ENCODE peak calls at places on chromosome 12, in five cellular contexts. A is left lung, N is lower lobe of right lung, B is HCT116, O is right atrium auricular region. P is an unnamed sample.

GRCh38 chr12:54341901-54342300 is 17.0 kb downstream of the COPZ1 start:
- DNase-seq in A (no peak), N (no peak), B (no peak), O (no peak), P (no peak)

GRCh38 chr12:94305293-94305957 is 154.2 kb downstream of the CEP83 start:
- DNase-seq in A (no peak), N (no peak), B (no peak), O (no peak), P (no peak)

GRCh38 chr12:114636723-114637480 is 47.1 kb downstream of the TBX3 start:
- DNase-seq in A (no peak), N (no peak), B (no peak), O (no peak), P (no peak)

GRCh38 chr12:83889745-83890144 is 1022.9 kb downstream of the SLC6A15 start:
- DNase-seq in A (no peak), N (no peak), B (no peak), O (no peak), P (no peak)

GRCh38 chr12:47832263-47832933 is 12.7 kb upstream of the HDAC7 start:
- DNase-seq in A (no peak), N (no peak), B (no peak), O (no peak), P (no peak)

GRCh38 chr12:91947459-91947858 is 198.2 kb downstream of the BTG1 start:
- DNase-seq in A (no peak), N (no peak), B (no peak), O (no peak), P (no peak)

GRCh38 chr12:100404769-100405407 is 48.0 kb downstream of the SLC17A8 start:
- DNase-seq in A (peak; percentile 37), N (peak; percentile 53), B (peak; percentile 84), O (no peak), P (no peak)

GRCh38 chr12:57520008-57520726 is at the start of gene DDIT3:
- DNase-seq in A (peak; percentile 100), N (peak; percentile 99), B (peak; percentile 97), O (peak; percentile 100), P (peak; percentile 100)

DNA sequence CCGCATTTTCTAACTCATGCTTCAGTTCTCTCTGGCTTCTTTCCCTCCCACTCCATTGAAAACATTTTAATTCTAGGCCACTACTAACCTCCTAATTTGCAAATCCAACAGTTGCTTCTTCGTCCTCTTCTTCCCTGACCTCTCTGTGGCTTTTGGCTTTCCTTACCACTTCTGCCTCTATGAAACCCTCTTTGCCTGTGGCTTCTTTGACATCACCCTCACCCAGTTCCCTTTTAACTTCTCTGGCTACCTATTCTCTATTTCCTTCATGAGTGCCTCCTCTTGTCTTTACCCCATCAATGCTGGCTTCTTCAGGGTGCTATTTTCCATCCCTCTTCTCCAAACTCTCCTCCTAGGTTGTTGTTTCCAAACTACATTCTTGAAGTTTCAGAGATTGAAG is 4.4 kb upstream of the HCFC2 start:
- DNase-seq in A (no peak), N (no peak), B (no peak), O (no peak), P (no peak)
- H3K27ac ChIP-seq in A (no peak overlapping the region), N (no peak overlapping the region), B (no peak overlapping the region), O (no peak overlapping the region), P (no peak overlapping the region)

GRCh38 chr12:124420041-124420765 is 125.3 kb downstream of the RFLNA start:
- DNase-seq in A (no peak), N (no peak), B (no peak), O (no peak), P (no peak)
- H3K4me1 ChIP-seq in A (peaks cover 19% of the 10 kb centered on the region), N (peaks cover 32% of the 10 kb centered on the region), B (peaks cover 29% of the 10 kb centered on the region), O (peaks cover 58% of the 10 kb centered on the region), P (peaks cover 10% of the 10 kb centered on the region)

DNA sequence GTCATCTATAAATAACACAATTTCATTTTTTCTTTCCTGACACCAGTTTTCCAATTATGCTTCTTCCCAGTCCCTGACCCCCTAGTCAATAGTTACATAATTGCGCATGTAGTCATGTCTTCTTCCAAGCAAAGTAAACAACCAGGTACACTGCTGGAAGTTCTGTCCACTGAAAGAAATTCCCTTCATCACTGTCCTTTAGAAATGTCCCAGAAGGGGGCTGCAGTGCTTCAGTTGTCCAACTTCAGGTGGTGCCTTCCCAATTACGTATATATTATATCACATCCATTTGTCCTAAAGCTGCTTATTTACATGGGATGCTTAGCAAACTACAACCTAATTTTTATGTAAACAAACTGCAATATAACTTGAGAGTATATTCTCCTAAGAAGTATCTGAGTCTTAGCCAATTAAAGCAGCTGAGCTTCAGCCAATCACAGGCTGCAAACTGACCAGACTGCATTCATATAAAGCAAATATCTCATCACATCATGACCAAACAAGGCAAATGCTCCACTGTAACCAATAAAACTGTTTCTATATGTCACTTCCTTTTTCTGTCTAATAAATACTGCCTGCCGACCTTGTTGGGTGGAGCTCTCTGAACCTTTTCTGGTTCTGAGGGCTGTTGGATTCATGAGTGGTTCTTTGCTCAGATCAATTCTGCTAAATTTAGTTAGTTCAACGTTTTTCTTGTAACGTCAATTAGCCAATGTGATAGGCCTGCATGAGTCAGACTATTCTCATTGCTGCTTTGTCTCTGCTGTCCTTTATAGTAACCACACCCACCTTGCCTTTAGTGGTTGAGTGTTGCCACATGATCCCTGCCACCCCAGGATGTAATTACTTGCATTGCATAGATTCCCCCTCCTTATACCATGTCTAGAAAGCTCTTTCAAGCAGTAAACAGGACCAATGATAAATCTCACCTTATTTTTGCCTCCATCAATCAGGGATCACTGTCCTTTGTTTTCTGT is 239.3 kb downstream of the ALG10B start:
- DNase-seq in A (no peak), N (no peak), B (no peak), O (no peak), P (no peak)
- TF ChIP-seq CTCF in A (no peak), N (no peak), B (no peak), O (no peak), P (no peak)

GRCh38 chr12:20370001-20370381 is 1.7 kb downstream of the PDE3A start:
- DNase-seq in A (no peak), N (peak; percentile 41), B (no peak), O (peak; percentile 66), P (peak; percentile 29)
- H3K27ac ChIP-seq in A (peak overlapping the region; percentile 65), N (peak overlapping the region; percentile 74), B (no peak overlapping the region), O (peak overlapping the region; percentile 94), P (peak overlapping the region; percentile 88)

GRCh38 chr12:49750027-49750977 is 8.9 kb downstream of the TMBIM6 start:
- DNase-seq in A (no peak), N (no peak), B (peak; percentile 54), O (no peak), P (no peak)

GRCh38 chr12:49744363-49744885 is 3.1 kb downstream of the TMBIM6 start:
- DNase-seq in A (no peak), N (no peak), B (no peak), O (no peak), P (no peak)

GRCh38 chr12:49748800-49749199 is 7.4 kb downstream of the TMBIM6 start:
- DNase-seq in A (no peak), N (no peak), B (no peak), O (no peak), P (no peak)

GRCh38 chr12:49750994-49751393 is 9.6 kb downstream of the TMBIM6 start:
- DNase-seq in A (no peak), N (no peak), B (no peak), O (no peak), P (no peak)

GRCh38 chr12:49748306-49748705 is 6.9 kb downstream of the TMBIM6 start:
- DNase-seq in A (no peak), N (no peak), B (no peak), O (no peak), P (no peak)
- H3K4me1 ChIP-seq in A (peaks cover 49% of the 10 kb centered on the region), N (peaks cover 98% of the 10 kb centered on the region), B (peaks cover 3% of the 10 kb centered on the region), O (peaks cover 99% of the 10 kb centered on the region), P (peaks cover 21% of the 10 kb centered on the region)

GRCh38 chr12:32229971-32230606 is 123.4 kb downstream of the BICD1 start:
- DNase-seq in A (no peak), N (no peak), B (no peak), O (no peak), P (no peak)

GRCh38 chr12:32235251-32235650 is 128.6 kb downstream of the BICD1 start:
- DNase-seq in A (no peak), N (no peak), B (no peak), O (no peak), P (no peak)

GRCh38 chr12:32226768-32227167 is 120.1 kb downstream of the BICD1 start:
- DNase-seq in A (no peak), N (no peak), B (no peak), O (no peak), P (no peak)

GRCh38 chr12:32233568-32233967 is 126.9 kb downstream of the BICD1 start:
- DNase-seq in A (no peak), N (no peak), B (no peak), O (no peak), P (no peak)

GRCh38 chr12:32230607-32230982 is 123.9 kb downstream of the BICD1 start:
- DNase-seq in A (no peak), N (no peak), B (no peak), O (no peak), P (no peak)
- TF ChIP-seq CTCF in A (no peak), N (no peak), B (no peak), O (no peak), P (no peak)

GRCh38 chr12:5461966-5462365 is 30.1 kb downstream of the NTF3 start:
- DNase-seq in A (no peak), N (no peak), B (no peak), O (no peak), P (no peak)

GRCh38 chr12:5456906-5457305 is 25.0 kb downstream of the NTF3 start:
- DNase-seq in A (no peak), N (no peak), B (no peak), O (no peak), P (no peak)

GRCh38 chr12:5456025-5456424 is 24.1 kb downstream of the NTF3 start:
- DNase-seq in A (no peak), N (no peak), B (no peak), O (no peak), P (no peak)

GRCh38 chr12:5459051-5459782 is 27.3 kb downstream of the NTF3 start:
- DNase-seq in A (no peak), N (no peak), B (no peak), O (no peak), P (no peak)

GRCh38 chr12:5458229-5459050 is 26.5 kb downstream of the NTF3 start:
- DNase-seq in A (no peak), N (no peak), B (no peak), O (no peak), P (no peak)
- H3K27ac ChIP-seq in A (no peak overlapping the region), N (no peak overlapping the region), B (no peak overlapping the region), O (no peak overlapping the region), P (no peak overlapping the region)

GRCh38 chr12:124502379-124502778 is 65.0 kb downstream of the NCOR2 start:
- DNase-seq in A (no peak), N (no peak), B (no peak), O (no peak), P (no peak)

GRCh38 chr12:124503305-124503704 is 64.1 kb downstream of the NCOR2 start:
- DNase-seq in A (no peak), N (no peak), B (no peak), O (no peak), P (no peak)

GRCh38 chr12:124500232-124501079 is 67.0 kb downstream of the NCOR2 start:
- DNase-seq in A (no peak), N (peak; percentile 65), B (no peak), O (no peak), P (peak; percentile 59)

GRCh38 chr12:124501080-124501642 is 66.3 kb downstream of the NCOR2 start:
- DNase-seq in A (no peak), N (no peak), B (no peak), O (no peak), P (no peak)

DNA sequence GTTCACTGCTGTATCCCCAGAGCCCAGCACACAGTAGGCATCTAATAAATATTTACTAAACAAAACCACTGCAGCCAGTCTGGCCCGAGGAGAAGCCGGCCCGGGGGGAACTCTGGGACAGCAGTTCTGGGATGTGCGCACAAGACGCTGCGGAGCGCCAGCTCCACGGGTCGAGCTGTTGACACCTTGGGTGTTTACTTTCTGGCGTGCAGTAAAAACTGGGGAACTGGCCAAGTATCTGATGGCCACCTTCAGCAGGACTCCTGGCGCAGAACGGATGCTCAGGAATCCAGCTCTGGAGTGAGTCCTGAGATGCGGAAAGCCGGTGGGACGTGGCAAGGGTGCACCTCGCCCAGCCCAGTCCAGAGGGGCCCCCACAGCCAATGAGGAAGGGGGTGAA is 65.6 kb downstream of the NCOR2 start:
- DNase-seq in A (no peak), N (no peak), B (no peak), O (no peak), P (no peak)
- H3K4me1 ChIP-seq in A (peaks cover 34% of the 10 kb centered on the region), N (peaks cover 89% of the 10 kb centered on the region), B (peaks cover 23% of the 10 kb centered on the region), O (peaks cover 92% of the 10 kb centered on the region), P (peaks cover 21% of the 10 kb centered on the region)